ENCODE peak calls at places on chromosome 19, in six cellular contexts. One of them, this sample, is unnamed. For H3K4me1 and H3K9me3, the result is how much of the 10 kb centered on the place peaks cover.

GRCh38 chr19:50511069-50511822 is at the start of gene JOSD2:
- DNase-seq in CD8-positive, alpha-beta T cell: peak
- DNase-seq in IMR-90: peak
- DNase-seq in pancreas: peak
- DNase-seq in naive thymus-derived CD4-positive, alpha-beta T cell: peak
- DNase-seq in testis: peak
- DNase-seq in this sample: peak

GRCh38 chr19:21568816-21569496 is 63.6 kb downstream of the ZNF429 start:
- DNase-seq in CD8-positive, alpha-beta T cell: peak
- DNase-seq in IMR-90: peak
- DNase-seq in pancreas: peak
- DNase-seq in naive thymus-derived CD4-positive, alpha-beta T cell: peak
- DNase-seq in testis: peak
- DNase-seq in this sample: no peak

GRCh38 chr19:11496391-11497163 is 9.1 kb downstream of the ZNF653 start:
- DNase-seq in CD8-positive, alpha-beta T cell: peak
- DNase-seq in IMR-90: peak
- DNase-seq in pancreas: no peak
- DNase-seq in naive thymus-derived CD4-positive, alpha-beta T cell: peak
- DNase-seq in testis: peak
- DNase-seq in this sample: peak

GRCh38 chr19:4638330-4638729 is 986 bp upstream of the TNFAIP8L1 start:
- DNase-seq in CD8-positive, alpha-beta T cell: no peak
- DNase-seq in IMR-90: no peak
- DNase-seq in pancreas: no peak
- DNase-seq in naive thymus-derived CD4-positive, alpha-beta T cell: no peak
- DNase-seq in testis: no peak
- DNase-seq in this sample: no peak

GRCh38 chr19:492091-492531 is 4.2 kb upstream of the MADCAM1 start:
- DNase-seq in CD8-positive, alpha-beta T cell: peak
- DNase-seq in IMR-90: no peak
- DNase-seq in pancreas: no peak
- DNase-seq in naive thymus-derived CD4-positive, alpha-beta T cell: no peak
- DNase-seq in testis: no peak
- DNase-seq in this sample: no peak

GRCh38 chr19:28351761-28352160 is 861.2 kb downstream of the UQCRFS1 start:
- DNase-seq in CD8-positive, alpha-beta T cell: no peak
- DNase-seq in IMR-90: no peak
- DNase-seq in pancreas: no peak
- DNase-seq in naive thymus-derived CD4-positive, alpha-beta T cell: no peak
- DNase-seq in testis: no peak
- DNase-seq in this sample: no peak

GRCh38 chr19:8240274-8241229 is 31.4 kb downstream of the CERS4 start:
- DNase-seq in CD8-positive, alpha-beta T cell: peak
- DNase-seq in IMR-90: peak
- DNase-seq in pancreas: peak
- DNase-seq in naive thymus-derived CD4-positive, alpha-beta T cell: no peak
- DNase-seq in testis: peak
- DNase-seq in this sample: peak

GRCh38 chr19:42239544-42240220 is 2.7 kb downstream of the GSK3A start:
- DNase-seq in CD8-positive, alpha-beta T cell: no peak
- DNase-seq in IMR-90: no peak
- DNase-seq in pancreas: no peak
- DNase-seq in naive thymus-derived CD4-positive, alpha-beta T cell: no peak
- DNase-seq in testis: no peak
- DNase-seq in this sample: no peak

GRCh38 chr19:15288146-15288963 is 44.0 kb downstream of the BRD4 start:
- DNase-seq in CD8-positive, alpha-beta T cell: no peak
- DNase-seq in IMR-90: peak
- DNase-seq in pancreas: no peak
- DNase-seq in naive thymus-derived CD4-positive, alpha-beta T cell: no peak
- DNase-seq in testis: peak
- DNase-seq in this sample: no peak

GRCh38 chr19:16376649-16377048 is 52.0 kb downstream of the KLF2 start:
- DNase-seq in CD8-positive, alpha-beta T cell: peak
- DNase-seq in IMR-90: no peak
- DNase-seq in pancreas: no peak
- DNase-seq in naive thymus-derived CD4-positive, alpha-beta T cell: peak
- DNase-seq in testis: no peak
- DNase-seq in this sample: no peak

GRCh38 chr19:6076675-6077463 is 33.4 kb downstream of the RFX2 start:
- DNase-seq in CD8-positive, alpha-beta T cell: no peak
- DNase-seq in IMR-90: peak
- DNase-seq in pancreas: no peak
- DNase-seq in naive thymus-derived CD4-positive, alpha-beta T cell: no peak
- DNase-seq in testis: no peak
- DNase-seq in this sample: no peak

GRCh38 chr19:14544977-14545715 is 15.8 kb downstream of the TECR start:
- DNase-seq in CD8-positive, alpha-beta T cell: no peak
- DNase-seq in IMR-90: no peak
- DNase-seq in pancreas: no peak
- DNase-seq in naive thymus-derived CD4-positive, alpha-beta T cell: no peak
- DNase-seq in testis: no peak
- DNase-seq in this sample: no peak

GRCh38 chr19:7863157-7863970 is 10.8 kb downstream of the PRR36 start:
- DNase-seq in CD8-positive, alpha-beta T cell: no peak
- DNase-seq in IMR-90: no peak
- DNase-seq in pancreas: no peak
- DNase-seq in naive thymus-derived CD4-positive, alpha-beta T cell: no peak
- DNase-seq in testis: no peak
- DNase-seq in this sample: no peak

GRCh38 chr19:20422216-20422615 is 143.4 kb downstream of the ZNF737 start:
- DNase-seq in CD8-positive, alpha-beta T cell: no peak
- DNase-seq in IMR-90: no peak
- DNase-seq in pancreas: no peak
- DNase-seq in naive thymus-derived CD4-positive, alpha-beta T cell: no peak
- DNase-seq in testis: peak
- DNase-seq in this sample: no peak

GRCh38 chr19:27887946-27888345 is 1325.0 kb downstream of the UQCRFS1 start:
- DNase-seq in CD8-positive, alpha-beta T cell: no peak
- DNase-seq in IMR-90: no peak
- DNase-seq in pancreas: no peak
- DNase-seq in naive thymus-derived CD4-positive, alpha-beta T cell: no peak
- DNase-seq in testis: no peak
- DNase-seq in this sample: no peak

GRCh38 chr19:42529248-42529764 is 1.0 kb upstream of the CEACAM1 start:
- DNase-seq in CD8-positive, alpha-beta T cell: peak
- DNase-seq in IMR-90: peak
- DNase-seq in pancreas: peak
- DNase-seq in naive thymus-derived CD4-positive, alpha-beta T cell: peak
- DNase-seq in testis: peak
- DNase-seq in this sample: peak

GRCh38 chr19:47158879-47159509 is 28.4 kb downstream of the SAE1 start:
- DNase-seq in CD8-positive, alpha-beta T cell: peak
- DNase-seq in IMR-90: peak
- DNase-seq in pancreas: no peak
- DNase-seq in naive thymus-derived CD4-positive, alpha-beta T cell: peak
- DNase-seq in testis: no peak
- DNase-seq in this sample: no peak
- H3K4me1 ChIP-seq in CD8-positive, alpha-beta T cell: half or more
- H3K4me1 ChIP-seq in IMR-90: under half
- H3K4me1 ChIP-seq in pancreas: under half
- H3K4me1 ChIP-seq in naive thymus-derived CD4-positive, alpha-beta T cell: half or more
- H3K4me1 ChIP-seq in testis: under half
- H3K4me1 ChIP-seq in this sample: under half

GRCh38 chr19:18635831-18636182 is 1.0 kb upstream of the KLHL26 start:
- DNase-seq in CD8-positive, alpha-beta T cell: no peak
- DNase-seq in IMR-90: no peak
- DNase-seq in pancreas: no peak
- DNase-seq in naive thymus-derived CD4-positive, alpha-beta T cell: no peak
- DNase-seq in testis: no peak
- DNase-seq in this sample: no peak
- H3K4me3 ChIP-seq in CD8-positive, alpha-beta T cell: no peak
- H3K4me3 ChIP-seq in IMR-90: no peak
- H3K4me3 ChIP-seq in pancreas: no peak
- H3K4me3 ChIP-seq in naive thymus-derived CD4-positive, alpha-beta T cell: no peak
- H3K4me3 ChIP-seq in testis: peak
- H3K4me3 ChIP-seq in this sample: no peak

GRCh38 chr19:29405728-29405995 is 120.1 kb upstream of the VSTM2B start:
- DNase-seq in CD8-positive, alpha-beta T cell: no peak
- DNase-seq in IMR-90: no peak
- DNase-seq in pancreas: no peak
- DNase-seq in naive thymus-derived CD4-positive, alpha-beta T cell: no peak
- DNase-seq in testis: no peak
- DNase-seq in this sample: no peak

GRCh38 chr19:29400917-29401711 is 124.7 kb upstream of the VSTM2B start:
- DNase-seq in CD8-positive, alpha-beta T cell: no peak
- DNase-seq in IMR-90: no peak
- DNase-seq in pancreas: no peak
- DNase-seq in naive thymus-derived CD4-positive, alpha-beta T cell: no peak
- DNase-seq in testis: no peak
- DNase-seq in this sample: no peak

GRCh38 chr19:29404951-29405727 is 120.7 kb upstream of the VSTM2B start:
- DNase-seq in CD8-positive, alpha-beta T cell: no peak
- DNase-seq in IMR-90: no peak
- DNase-seq in pancreas: no peak
- DNase-seq in naive thymus-derived CD4-positive, alpha-beta T cell: no peak
- DNase-seq in testis: peak
- DNase-seq in this sample: peak

GRCh38 chr19:29401712-29402421 is 123.9 kb upstream of the VSTM2B start:
- DNase-seq in CD8-positive, alpha-beta T cell: no peak
- DNase-seq in IMR-90: no peak
- DNase-seq in pancreas: no peak
- DNase-seq in naive thymus-derived CD4-positive, alpha-beta T cell: no peak
- DNase-seq in testis: no peak
- DNase-seq in this sample: no peak

DNA sequence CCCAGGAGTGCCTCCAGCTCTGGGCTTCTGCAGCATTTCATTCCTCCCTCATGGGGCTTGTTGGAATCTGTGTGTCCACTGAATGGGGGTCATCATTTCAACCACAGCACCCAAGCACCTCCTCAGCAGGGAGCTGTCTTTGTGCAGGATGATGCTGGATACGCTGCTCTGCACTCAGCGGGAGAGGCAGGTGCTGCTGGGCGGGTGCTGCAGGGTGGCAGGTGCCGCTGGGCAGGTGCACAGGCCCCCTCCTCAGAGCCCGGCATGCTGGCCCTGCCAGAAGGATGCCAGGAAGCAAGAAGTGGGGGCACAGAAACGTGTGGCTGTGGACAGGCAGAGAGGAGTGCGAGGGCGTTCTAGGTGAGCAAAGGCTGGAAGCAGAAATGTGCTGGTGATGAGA is 121.8 kb upstream of the VSTM2B start:
- DNase-seq in CD8-positive, alpha-beta T cell: no peak
- DNase-seq in IMR-90: no peak
- DNase-seq in pancreas: no peak
- DNase-seq in naive thymus-derived CD4-positive, alpha-beta T cell: no peak
- DNase-seq in testis: no peak
- DNase-seq in this sample: no peak
- H3K9me3 ChIP-seq in CD8-positive, alpha-beta T cell: under half
- H3K9me3 ChIP-seq in IMR-90: under half
- H3K9me3 ChIP-seq in pancreas: under half
- H3K9me3 ChIP-seq in naive thymus-derived CD4-positive, alpha-beta T cell: under half
- H3K9me3 ChIP-seq in testis: under half
- H3K9me3 ChIP-seq in this sample: under half

GRCh38 chr19:13036366-13036976 is 41.2 kb downstream of the NFIX start:
- DNase-seq in CD8-positive, alpha-beta T cell: no peak
- DNase-seq in IMR-90: peak
- DNase-seq in pancreas: no peak
- DNase-seq in naive thymus-derived CD4-positive, alpha-beta T cell: no peak
- DNase-seq in testis: no peak
- DNase-seq in this sample: no peak
- H3K4me1 ChIP-seq in CD8-positive, alpha-beta T cell: under half
- H3K4me1 ChIP-seq in IMR-90: half or more
- H3K4me1 ChIP-seq in pancreas: under half
- H3K4me1 ChIP-seq in naive thymus-derived CD4-positive, alpha-beta T cell: under half
- H3K4me1 ChIP-seq in testis: half or more
- H3K4me1 ChIP-seq in this sample: under half

GRCh38 chr19:18794029-18794313 is 2.9 kb upstream of the COMP start:
- DNase-seq in CD8-positive, alpha-beta T cell: no peak
- DNase-seq in IMR-90: no peak
- DNase-seq in pancreas: no peak
- DNase-seq in naive thymus-derived CD4-positive, alpha-beta T cell: no peak
- DNase-seq in testis: no peak
- DNase-seq in this sample: no peak

GRCh38 chr19:18793144-18794028 is 2.3 kb upstream of the COMP start:
- DNase-seq in CD8-positive, alpha-beta T cell: no peak
- DNase-seq in IMR-90: no peak
- DNase-seq in pancreas: no peak
- DNase-seq in naive thymus-derived CD4-positive, alpha-beta T cell: no peak
- DNase-seq in testis: no peak
- DNase-seq in this sample: no peak

GRCh38 chr19:18796239-18796638 is 5.1 kb upstream of the COMP start:
- DNase-seq in CD8-positive, alpha-beta T cell: no peak
- DNase-seq in IMR-90: no peak
- DNase-seq in pancreas: no peak
- DNase-seq in naive thymus-derived CD4-positive, alpha-beta T cell: no peak
- DNase-seq in testis: no peak
- DNase-seq in this sample: no peak

GRCh38 chr19:18794692-18795091 is 3.6 kb upstream of the COMP start:
- DNase-seq in CD8-positive, alpha-beta T cell: no peak
- DNase-seq in IMR-90: no peak
- DNase-seq in pancreas: no peak
- DNase-seq in naive thymus-derived CD4-positive, alpha-beta T cell: no peak
- DNase-seq in testis: no peak
- DNase-seq in this sample: no peak

GRCh38 chr19:18795540-18795939 is 4.4 kb upstream of the COMP start:
- DNase-seq in CD8-positive, alpha-beta T cell: no peak
- DNase-seq in IMR-90: no peak
- DNase-seq in pancreas: no peak
- DNase-seq in naive thymus-derived CD4-positive, alpha-beta T cell: no peak
- DNase-seq in testis: no peak
- DNase-seq in this sample: no peak
- H3K4me3 ChIP-seq in CD8-positive, alpha-beta T cell: no peak
- H3K4me3 ChIP-seq in IMR-90: no peak
- H3K4me3 ChIP-seq in pancreas: no peak
- H3K4me3 ChIP-seq in naive thymus-derived CD4-positive, alpha-beta T cell: no peak
- H3K4me3 ChIP-seq in testis: no peak
- H3K4me3 ChIP-seq in this sample: no peak

GRCh38 chr19:56562766-56563165 is 4.5 kb upstream of the ZNF470 start:
- DNase-seq in CD8-positive, alpha-beta T cell: no peak
- DNase-seq in IMR-90: no peak
- DNase-seq in pancreas: no peak
- DNase-seq in naive thymus-derived CD4-positive, alpha-beta T cell: no peak
- DNase-seq in testis: no peak
- DNase-seq in this sample: no peak

GRCh38 chr19:56567274-56568120 is at the start of gene ZNF470:
- DNase-seq in CD8-positive, alpha-beta T cell: peak
- DNase-seq in IMR-90: peak
- DNase-seq in pancreas: peak
- DNase-seq in naive thymus-derived CD4-positive, alpha-beta T cell: peak
- DNase-seq in testis: peak
- DNase-seq in this sample: peak

DNA sequence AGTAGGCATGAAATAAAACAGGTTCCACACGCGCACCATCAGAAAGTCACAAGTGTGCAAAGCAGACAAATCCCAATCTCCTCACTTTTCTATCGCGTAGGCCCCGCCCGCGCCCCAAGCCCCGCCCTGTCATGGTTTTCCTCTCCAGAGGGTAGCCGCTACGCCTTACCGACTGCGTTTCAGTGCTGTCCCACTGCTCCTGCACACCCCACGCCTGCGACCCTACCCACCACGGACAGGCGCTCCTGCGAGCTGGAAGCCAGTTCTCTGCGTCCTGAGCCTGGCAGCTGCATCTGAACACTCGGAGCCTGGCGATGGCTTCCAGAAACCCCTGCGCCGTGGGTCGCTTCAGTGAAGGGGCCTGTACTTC is 379 bp upstream of the ZNF470 start:
- DNase-seq in CD8-positive, alpha-beta T cell: peak
- DNase-seq in IMR-90: no peak
- DNase-seq in pancreas: peak
- DNase-seq in naive thymus-derived CD4-positive, alpha-beta T cell: no peak
- DNase-seq in testis: peak
- DNase-seq in this sample: peak
- H3K9me3 ChIP-seq in CD8-positive, alpha-beta T cell: under half
- H3K9me3 ChIP-seq in IMR-90: half or more
- H3K9me3 ChIP-seq in pancreas: under half
- H3K9me3 ChIP-seq in naive thymus-derived CD4-positive, alpha-beta T cell: under half
- H3K9me3 ChIP-seq in testis: under half
- H3K9me3 ChIP-seq in this sample: under half

This sample was measured in HAP-1.